ENCODE peak calls at places on chromosome 21, in seven cellular contexts. I, Y, Z, B, F, U and V are unnamed samples.

GRCh38 chr21:40054403-40054802 is 187.2 kb downstream of the PCP4 start:
- DNase-seq in I (peak; percentile 99), B (peak; percentile 81), Z (no peak), U (no peak), F (no peak), Y (no peak), V (peak; percentile 80)

GRCh38 chr21:39564200-39564599 is 48.5 kb upstream of the B3GALT5 start:
- DNase-seq in F (no peak), B (no peak), I (peak; percentile 89), Z (no peak), Y (no peak), U (no peak), V (no peak)

GRCh38 chr21:37552496-37553399 is 186.2 kb downstream of the DYRK1A start:
- DNase-seq in F (no peak), B (no peak), I (no peak), U (no peak), Y (no peak), Z (no peak), V (no peak)

GRCh38 chr21:21247441-21247840 is 249.2 kb downstream of the NCAM2 start:
- DNase-seq in B (no peak), F (no peak), I (no peak), Z (no peak), U (no peak), Y (no peak), V (peak; percentile 75)

GRCh38 chr21:40208206-40208950 is 341.1 kb downstream of the PCP4 start:
- DNase-seq in F (no peak), U (no peak), B (no peak), Y (no peak), I (no peak), Z (no peak), V (no peak)

GRCh38 chr21:17610862-17611261 is 1.8 kb downstream of the BTG3 start:
- DNase-seq in I (peak; percentile 6), B (no peak), Z (no peak), U (no peak), F (no peak), Y (peak; percentile 12), V (no peak)

GRCh38 chr21:16588433-16588860 is 858.7 kb downstream of the USP25 start:
- DNase-seq in I (peak; percentile 84), Z (no peak), B (peak; percentile 58), U (peak; percentile 20), F (no peak), Y (no peak), V (no peak)

GRCh38 chr21:43284700-43285099 is 115.9 kb downstream of the CRYAA start:
- DNase-seq in Z (no peak), B (no peak), I (no peak), U (no peak), F (no peak), Y (no peak), V (no peak)

GRCh38 chr21:33355996-33356395 is 31.2 kb downstream of the IFNAR1 start:
- DNase-seq in U (no peak), Z (no peak), F (no peak), Y (no peak), B (no peak), I (no peak), V (no peak)

GRCh38 chr21:38306407-38306806 is 49.6 kb downstream of the KCNJ15 start:
- DNase-seq in U (no peak), B (no peak), Z (no peak), Y (no peak), I (no peak), F (no peak), V (no peak)

GRCh38 chr21:32367158-32367557 is 25.7 kb downstream of the URB1 start:
- DNase-seq in I (no peak), U (no peak), Z (no peak), F (no peak), B (no peak), Y (no peak), V (no peak)

GRCh38 chr21:17903029-17903806 is 84.1 kb upstream of the C21orf91 start:
- DNase-seq in F (peak; percentile 35), B (no peak), Y (no peak), Z (peak; percentile 15), U (no peak), I (no peak), V (peak; percentile 8)

GRCh38 chr21:43928230-43928607 is 63.2 kb downstream of the AGPAT3 start:
- DNase-seq in Y (no peak), B (no peak), F (no peak), I (no peak), Z (no peak), U (no peak), V (no peak)

GRCh38 chr21:23936224-23936623 is 1671.1 kb downstream of the MRPL39 start:
- DNase-seq in Y (peak; percentile 18), U (no peak), I (no peak), F (peak; percentile 12), B (no peak), Z (no peak), V (no peak)

GRCh38 chr21:21898801-21899200 is 900.6 kb downstream of the NCAM2 start:
- DNase-seq in U (no peak), F (no peak), I (no peak), B (no peak), Y (no peak), Z (no peak), V (no peak)

GRCh38 chr21:29335720-29336119 is 37.0 kb downstream of the BACH1 start:
- DNase-seq in Y (no peak), Z (no peak), B (no peak), U (no peak), I (no peak), F (no peak), V (no peak)

GRCh38 chr21:33441489-33442477 is 38.0 kb downstream of the TMEM50B start:
- DNase-seq in I (peak; percentile 93), Z (peak; percentile 82), Y (no peak), U (no peak), F (peak; percentile 93), B (no peak), V (no peak)

GRCh38 chr21:44448651-44449131 is 6.6 kb upstream of the LRRC3 start:
- DNase-seq in I (no peak), B (peak; percentile 19), Y (no peak), F (no peak), Z (no peak), U (no peak), V (no peak)

GRCh38 chr21:43195131-43196021 is 26.6 kb downstream of the CRYAA start:
- DNase-seq in U (peak; percentile 6), B (peak; percentile 46), Y (no peak), F (no peak), Z (no peak), I (no peak), V (no peak)

GRCh38 chr21:39082656-39083376 is 100.4 kb downstream of the PSMG1 start:
- DNase-seq in I (peak; percentile 68), F (no peak), B (no peak), Z (no peak), U (no peak), Y (no peak), V (peak; percentile 40)

GRCh38 chr21:16775056-16775455 is 737.8 kb upstream of the CXADR start:
- DNase-seq in F (no peak), I (peak; percentile 38), Z (no peak), Y (no peak), U (no peak), B (no peak), V (peak; percentile 18)

GRCh38 chr21:17348357-17348756 is 164.5 kb upstream of the CXADR start:
- DNase-seq in I (no peak), U (no peak), F (no peak), B (no peak), Y (no peak), Z (no peak), V (no peak)

GRCh38 chr21:31204801-31205200 is 139.3 kb downstream of the TIAM1 start:
- DNase-seq in U (no peak), I (no peak), F (no peak), Z (no peak), Y (no peak), B (no peak), V (no peak)

GRCh38 chr21:33403786-33404571 is 766 bp downstream of the IFNGR2 start:
- DNase-seq in I (peak; percentile 76), F (peak; percentile 74), U (peak; percentile 38), Z (peak; percentile 69), B (peak; percentile 68), Y (peak; percentile 32), V (peak; percentile 8)

GRCh38 chr21:16821588-16821987 is 691.3 kb upstream of the CXADR start:
- DNase-seq in B (no peak), Z (no peak), Y (no peak), U (no peak), I (no peak), F (no peak), V (no peak)

GRCh38 chr21:36029309-36029708 is 31.0 kb downstream of the SETD4 start:
- DNase-seq in I (no peak), U (no peak), Y (no peak), F (no peak), B (no peak), Z (no peak), V (no peak)
- TF ChIP-seq CTCF in I (no peak), U (no peak), Y (no peak), F (no peak), B (no peak), Z (no peak), V (no peak)

DNA sequence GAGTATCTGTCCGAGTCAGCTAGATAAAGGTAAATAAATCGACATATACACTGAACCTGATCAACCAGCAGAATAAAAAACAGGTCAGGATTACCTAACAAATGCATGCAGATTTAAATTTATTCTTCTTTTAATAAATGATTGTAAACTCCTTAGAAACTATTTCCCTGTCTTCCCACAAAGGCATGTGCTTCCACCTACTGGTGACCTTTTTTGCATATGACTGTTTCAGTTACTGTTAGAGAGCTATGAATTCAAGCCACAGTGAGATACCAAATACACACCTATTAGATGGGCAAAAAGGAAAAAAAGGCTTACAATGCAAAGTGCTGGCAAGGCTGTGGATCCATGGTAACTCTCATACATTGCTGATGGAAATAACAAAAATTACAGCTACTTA is 957.4 kb upstream of the NCAM2 start:
- DNase-seq in I (no peak), B (no peak), U (no peak), F (no peak), Z (no peak), Y (no peak), V (no peak)
- TF ChIP-seq CTCF in I (no peak), B (no peak), U (peak; percentile 48), F (no peak), Z (peak; percentile 1), Y (no peak), V (peak; percentile 55)

GRCh38 chr21:45465611-45466329 is 60.8 kb downstream of the COL18A1 start:
- DNase-seq in I (no peak), B (no peak), Y (no peak), F (no peak), Z (no peak), U (no peak), V (no peak)

GRCh38 chr21:45464309-45464708 is 59.3 kb downstream of the COL18A1 start:
- DNase-seq in U (no peak), I (no peak), B (no peak), F (peak; percentile 47), Y (no peak), Z (no peak), V (no peak)

GRCh38 chr21:45466330-45467220 is 61.6 kb downstream of the COL18A1 start:
- DNase-seq in U (no peak), B (no peak), I (no peak), F (no peak), Z (no peak), Y (no peak), V (no peak)

GRCh38 chr21:45463871-45464270 is 58.9 kb downstream of the COL18A1 start:
- DNase-seq in I (no peak), B (no peak), Y (no peak), U (no peak), Z (no peak), F (no peak), V (no peak)

GRCh38 chr21:45465105-45465504 is 60.1 kb downstream of the COL18A1 start:
- DNase-seq in B (no peak), U (no peak), Y (no peak), Z (no peak), F (peak; percentile 50), I (no peak), V (no peak)
- TF ChIP-seq CTCF in B (no peak), U (no peak), Y (no peak), Z (no peak), F (no peak), I (no peak), V (no peak)

GRCh38 chr21:34517491-34518245 is 5.7 kb upstream of the KCNE1 start:
- DNase-seq in Y (peak; percentile 57), I (no peak), F (peak; percentile 56), U (no peak), B (no peak), Z (no peak), V (no peak)
- TF ChIP-seq CTCF in Y (peak; percentile 17), I (peak; percentile 8), F (peak; percentile 36), U (peak; percentile 33), B (peak; percentile 49), Z (peak; percentile 54), V (no peak)